ENCODE peak calls at places on chromosomes 7 and 10, in eight cellular contexts. One of them, this sample, is unnamed.
A peak's percentile ranks its signal among the peaks of the same experiment; 100 is the strongest.

GRCh38 chr10:122267849-122268737 is 3.0 kb upstream of the BTBD16 start:
- DNase-seq in body of pancreas: peak; percentile 52
- DNase-seq in cardiac muscle cell: peak; percentile 50
- DNase-seq in dorsolateral prefrontal cortex: no peak
- DNase-seq in uterus: peak; percentile 33
- DNase-seq in adrenal gland: peak; percentile 48
- DNase-seq in heart right ventricle: peak; percentile 48
- DNase-seq in IMR-90: peak; percentile 25
- DNase-seq in this sample: no peak

GRCh38 chr7:93515144-93515543 is 59.4 kb downstream of the CALCR start:
- DNase-seq in body of pancreas: no peak
- DNase-seq in cardiac muscle cell: peak; percentile 2
- DNase-seq in dorsolateral prefrontal cortex: no peak
- DNase-seq in uterus: no peak
- DNase-seq in adrenal gland: no peak
- DNase-seq in heart right ventricle: no peak
- DNase-seq in IMR-90: no peak
- DNase-seq in this sample: no peak

GRCh38 chr10:21523007-21523406 is 2.5 kb downstream of the SKIDA1 start:
- DNase-seq in body of pancreas: no peak
- DNase-seq in cardiac muscle cell: no peak
- DNase-seq in dorsolateral prefrontal cortex: no peak
- DNase-seq in uterus: no peak
- DNase-seq in adrenal gland: no peak
- DNase-seq in heart right ventricle: no peak
- DNase-seq in IMR-90: no peak
- DNase-seq in this sample: no peak

GRCh38 chr7:2843711-2844152 is 376 bp downstream of the GNA12 start:
- DNase-seq in body of pancreas: peak; percentile 49
- DNase-seq in cardiac muscle cell: peak; percentile 49
- DNase-seq in dorsolateral prefrontal cortex: no peak
- DNase-seq in uterus: peak; percentile 43
- DNase-seq in adrenal gland: peak; percentile 37
- DNase-seq in heart right ventricle: peak; percentile 39
- DNase-seq in IMR-90: peak; percentile 34
- DNase-seq in this sample: no peak

GRCh38 chr10:35822316-35822715 is 180.2 kb upstream of the FZD8 start:
- DNase-seq in body of pancreas: peak; percentile 26
- DNase-seq in cardiac muscle cell: peak; percentile 88
- DNase-seq in dorsolateral prefrontal cortex: peak; percentile 74
- DNase-seq in uterus: peak; percentile 24
- DNase-seq in adrenal gland: peak; percentile 10
- DNase-seq in heart right ventricle: peak; percentile 86
- DNase-seq in IMR-90: peak; percentile 54
- DNase-seq in this sample: no peak

GRCh38 chr10:21517983-21518628 is 7.4 kb downstream of the SKIDA1 start:
- DNase-seq in body of pancreas: no peak
- DNase-seq in cardiac muscle cell: no peak
- DNase-seq in dorsolateral prefrontal cortex: no peak
- DNase-seq in uterus: no peak
- DNase-seq in adrenal gland: peak; percentile 49
- DNase-seq in heart right ventricle: no peak
- DNase-seq in IMR-90: peak; percentile 68
- DNase-seq in this sample: no peak

GRCh38 chr10:6665847-6666246 is 85.8 kb upstream of the PRKCQ start:
- DNase-seq in body of pancreas: no peak
- DNase-seq in cardiac muscle cell: no peak
- DNase-seq in dorsolateral prefrontal cortex: no peak
- DNase-seq in uterus: no peak
- DNase-seq in adrenal gland: no peak
- DNase-seq in heart right ventricle: no peak
- DNase-seq in IMR-90: no peak
- DNase-seq in this sample: no peak

GRCh38 chr10:121926669-121927360 is 1.0 kb downstream of the ATE1 start:
- DNase-seq in body of pancreas: no peak
- DNase-seq in cardiac muscle cell: peak; percentile 31
- DNase-seq in dorsolateral prefrontal cortex: no peak
- DNase-seq in uterus: no peak
- DNase-seq in adrenal gland: no peak
- DNase-seq in heart right ventricle: no peak
- DNase-seq in IMR-90: no peak
- DNase-seq in this sample: no peak

GRCh38 chr7:154906736-154907355 is 96.1 kb downstream of the PAXIP1 start:
- DNase-seq in body of pancreas: no peak
- DNase-seq in cardiac muscle cell: no peak
- DNase-seq in dorsolateral prefrontal cortex: no peak
- DNase-seq in uterus: no peak
- DNase-seq in adrenal gland: no peak
- DNase-seq in heart right ventricle: no peak
- DNase-seq in IMR-90: no peak
- DNase-seq in this sample: no peak

GRCh38 chr10:8584666-8585065 is 530.2 kb downstream of the GATA3 start:
- DNase-seq in body of pancreas: no peak
- DNase-seq in cardiac muscle cell: no peak
- DNase-seq in dorsolateral prefrontal cortex: no peak
- DNase-seq in uterus: no peak
- DNase-seq in adrenal gland: no peak
- DNase-seq in heart right ventricle: no peak
- DNase-seq in IMR-90: no peak
- DNase-seq in this sample: no peak

GRCh38 chr10:102814873-102815661 is 22.1 kb downstream of the CYP17A1 start:
- DNase-seq in body of pancreas: peak; percentile 36
- DNase-seq in cardiac muscle cell: peak; percentile 76
- DNase-seq in dorsolateral prefrontal cortex: no peak
- DNase-seq in uterus: peak; percentile 81
- DNase-seq in adrenal gland: peak; percentile 85
- DNase-seq in heart right ventricle: peak; percentile 84
- DNase-seq in IMR-90: peak; percentile 68
- DNase-seq in this sample: no peak

GRCh38 chr7:113087278-113087998 is 811 bp upstream of the GPR85 start:
- DNase-seq in body of pancreas: no peak
- DNase-seq in cardiac muscle cell: peak; percentile 78
- DNase-seq in dorsolateral prefrontal cortex: no peak
- DNase-seq in uterus: peak; percentile 16
- DNase-seq in adrenal gland: no peak
- DNase-seq in heart right ventricle: no peak
- DNase-seq in IMR-90: peak; percentile 94
- DNase-seq in this sample: peak; percentile 76

GRCh38 chr7:1806354-1806753 is 136.3 kb downstream of the ELFN1 start:
- DNase-seq in body of pancreas: no peak
- DNase-seq in cardiac muscle cell: no peak
- DNase-seq in dorsolateral prefrontal cortex: no peak
- DNase-seq in uterus: no peak
- DNase-seq in adrenal gland: no peak
- DNase-seq in heart right ventricle: no peak
- DNase-seq in IMR-90: no peak
- DNase-seq in this sample: no peak

GRCh38 chr7:99278180-99278579 is 5.5 kb downstream of the MYH16 start:
- DNase-seq in body of pancreas: no peak
- DNase-seq in cardiac muscle cell: no peak
- DNase-seq in dorsolateral prefrontal cortex: no peak
- DNase-seq in uterus: no peak
- DNase-seq in adrenal gland: no peak
- DNase-seq in heart right ventricle: no peak
- DNase-seq in IMR-90: no peak
- DNase-seq in this sample: no peak

GRCh38 chr10:122494833-122495232 is 33.5 kb downstream of the HTRA1 start:
- DNase-seq in body of pancreas: no peak
- DNase-seq in cardiac muscle cell: peak; percentile 73
- DNase-seq in dorsolateral prefrontal cortex: peak; percentile 48
- DNase-seq in uterus: peak; percentile 46
- DNase-seq in adrenal gland: no peak
- DNase-seq in heart right ventricle: no peak
- DNase-seq in IMR-90: peak; percentile 75
- DNase-seq in this sample: peak; percentile 24

GRCh38 chr10:101214446-101215396 is 14.5 kb downstream of the LBX1 start:
- DNase-seq in body of pancreas: peak; percentile 67
- DNase-seq in cardiac muscle cell: peak; percentile 54
- DNase-seq in dorsolateral prefrontal cortex: no peak
- DNase-seq in uterus: peak; percentile 35
- DNase-seq in adrenal gland: peak; percentile 49
- DNase-seq in heart right ventricle: peak; percentile 65
- DNase-seq in IMR-90: peak; percentile 32
- DNase-seq in this sample: peak; percentile 10

GRCh38 chr7:52749880-52750279 is 285.6 kb upstream of the POM121L12 start:
- DNase-seq in body of pancreas: no peak
- DNase-seq in cardiac muscle cell: no peak
- DNase-seq in dorsolateral prefrontal cortex: no peak
- DNase-seq in uterus: no peak
- DNase-seq in adrenal gland: no peak
- DNase-seq in heart right ventricle: no peak
- DNase-seq in IMR-90: no peak
- DNase-seq in this sample: no peak

GRCh38 chr7:27329917-27330316 is 87.3 kb downstream of the EVX1 start:
- DNase-seq in body of pancreas: no peak
- DNase-seq in cardiac muscle cell: no peak
- DNase-seq in dorsolateral prefrontal cortex: no peak
- DNase-seq in uterus: no peak
- DNase-seq in adrenal gland: no peak
- DNase-seq in heart right ventricle: no peak
- DNase-seq in IMR-90: no peak
- DNase-seq in this sample: no peak

GRCh38 chr7:34075976-34076375 is 170.6 kb downstream of the BMPER start:
- DNase-seq in body of pancreas: no peak
- DNase-seq in cardiac muscle cell: no peak
- DNase-seq in dorsolateral prefrontal cortex: no peak
- DNase-seq in uterus: no peak
- DNase-seq in adrenal gland: no peak
- DNase-seq in heart right ventricle: no peak
- DNase-seq in IMR-90: no peak
- DNase-seq in this sample: no peak

GRCh38 chr7:159010951-159011820 is 133.5 kb downstream of the VIPR2 start:
- DNase-seq in body of pancreas: no peak
- DNase-seq in cardiac muscle cell: no peak
- DNase-seq in dorsolateral prefrontal cortex: no peak
- DNase-seq in uterus: no peak
- DNase-seq in adrenal gland: no peak
- DNase-seq in heart right ventricle: no peak
- DNase-seq in IMR-90: no peak
- DNase-seq in this sample: no peak

GRCh38 chr7:41315764-41316163 is 387.1 kb downstream of the INHBA start:
- DNase-seq in body of pancreas: no peak
- DNase-seq in cardiac muscle cell: no peak
- DNase-seq in dorsolateral prefrontal cortex: no peak
- DNase-seq in uterus: no peak
- DNase-seq in adrenal gland: peak; percentile 9
- DNase-seq in heart right ventricle: no peak
- DNase-seq in IMR-90: no peak
- DNase-seq in this sample: no peak

DNA sequence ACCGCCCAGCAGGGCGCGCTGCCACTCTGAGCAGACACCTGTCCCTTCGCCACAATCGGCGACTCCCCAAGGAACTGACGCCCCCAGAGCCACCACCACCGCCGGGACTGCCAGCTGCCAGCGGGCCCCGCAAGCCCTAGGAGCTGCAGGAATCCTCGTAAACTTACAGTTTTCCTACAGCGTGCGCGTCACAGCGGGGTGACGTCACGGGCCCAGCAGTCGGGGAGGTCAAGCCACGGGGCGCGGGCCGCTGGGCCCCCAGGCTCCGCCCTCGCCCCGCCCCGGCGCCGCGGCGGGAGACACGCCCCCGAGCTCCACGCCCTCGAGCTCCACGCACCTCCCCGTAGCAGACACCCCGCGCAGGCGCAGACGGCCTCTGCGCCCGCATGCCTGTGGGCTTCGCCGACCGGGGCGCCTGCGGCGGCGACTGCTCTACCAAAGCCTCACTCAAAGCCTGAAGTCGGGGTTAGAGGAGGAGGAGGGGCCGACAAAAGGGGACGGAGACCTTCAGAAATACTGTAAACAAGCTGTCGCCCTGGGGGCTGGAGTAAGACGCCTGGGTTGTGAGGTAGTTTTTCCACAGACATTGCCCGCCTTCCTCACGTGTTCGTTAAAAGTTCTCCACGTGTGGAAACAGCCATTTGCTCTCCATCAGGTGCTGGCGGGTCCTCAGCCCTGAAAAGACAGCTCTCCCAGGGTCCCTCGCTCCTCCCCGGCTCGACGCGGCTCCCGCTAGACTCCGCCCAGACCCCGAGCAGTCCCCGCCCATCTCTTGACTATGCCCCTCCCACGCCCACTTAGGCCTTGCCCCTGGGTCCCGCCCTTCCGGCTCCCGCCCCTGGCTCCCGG is at the start of gene ZNF438:
- DNase-seq in body of pancreas: peak; percentile 97
- DNase-seq in cardiac muscle cell: peak; percentile 98
- DNase-seq in dorsolateral prefrontal cortex: peak; percentile 94
- DNase-seq in uterus: peak; percentile 98
- DNase-seq in adrenal gland: peak; percentile 97
- DNase-seq in heart right ventricle: peak; percentile 97
- DNase-seq in IMR-90: peak; percentile 95
- DNase-seq in this sample: peak; percentile 89
- TF ChIP-seq CTCF in body of pancreas: peak; percentile 89
- TF ChIP-seq CTCF in cardiac muscle cell: peak; percentile 48
- TF ChIP-seq CTCF in dorsolateral prefrontal cortex: peak; percentile 63
- TF ChIP-seq CTCF in uterus: peak; percentile 65
- TF ChIP-seq CTCF in adrenal gland: peak; percentile 63
- TF ChIP-seq CTCF in heart right ventricle: peak; percentile 41
- TF ChIP-seq CTCF in IMR-90: peak; percentile 53
- TF ChIP-seq CTCF in this sample: peak; percentile 40

DNA sequence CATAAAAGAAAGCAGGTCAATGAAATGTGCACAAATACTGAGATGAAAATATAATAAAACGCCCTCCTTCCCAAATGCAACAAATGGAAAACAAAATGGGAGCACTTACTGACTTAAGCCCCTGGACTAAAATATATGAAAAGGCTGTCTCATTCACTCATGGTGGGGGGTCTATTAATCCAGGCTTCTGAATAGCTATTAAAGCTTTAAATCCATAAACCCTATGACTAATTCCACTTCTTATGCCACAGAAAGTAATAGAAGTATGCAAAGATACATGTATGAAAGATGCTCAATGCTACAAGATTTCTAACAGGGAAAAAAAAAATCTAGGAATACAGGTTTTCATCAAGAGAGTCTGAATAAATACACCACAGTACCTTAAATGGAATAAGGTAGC is 20.5 kb downstream of the EIF3A start:
- DNase-seq in body of pancreas: no peak
- DNase-seq in cardiac muscle cell: no peak
- DNase-seq in dorsolateral prefrontal cortex: no peak
- DNase-seq in uterus: no peak
- DNase-seq in adrenal gland: no peak
- DNase-seq in heart right ventricle: no peak
- DNase-seq in IMR-90: no peak
- DNase-seq in this sample: no peak
- H3K27ac ChIP-seq in body of pancreas: no peak overlapping the region
- H3K27ac ChIP-seq in cardiac muscle cell: no peak overlapping the region
- H3K27ac ChIP-seq in dorsolateral prefrontal cortex: no peak overlapping the region
- H3K27ac ChIP-seq in uterus: no peak overlapping the region
- H3K27ac ChIP-seq in adrenal gland: no peak overlapping the region
- H3K27ac ChIP-seq in heart right ventricle: no peak overlapping the region
- H3K27ac ChIP-seq in IMR-90: no peak overlapping the region
- H3K27ac ChIP-seq in this sample: no peak overlapping the region

GRCh38 chr10:45457487-45457886 is 83.5 kb downstream of the ALOX5 start:
- DNase-seq in body of pancreas: no peak
- DNase-seq in cardiac muscle cell: no peak
- DNase-seq in dorsolateral prefrontal cortex: no peak
- DNase-seq in uterus: no peak
- DNase-seq in adrenal gland: no peak
- DNase-seq in heart right ventricle: no peak
- DNase-seq in IMR-90: no peak
- DNase-seq in this sample: no peak
- TF ChIP-seq CTCF in body of pancreas: no peak
- TF ChIP-seq CTCF in cardiac muscle cell: no peak
- TF ChIP-seq CTCF in dorsolateral prefrontal cortex: no peak
- TF ChIP-seq CTCF in uterus: no peak
- TF ChIP-seq CTCF in adrenal gland: no peak
- TF ChIP-seq CTCF in heart right ventricle: no peak
- TF ChIP-seq CTCF in IMR-90: no peak
- TF ChIP-seq CTCF in this sample: no peak

GRCh38 chr10:132297521-132297920 is 10.2 kb downstream of the STK32C start:
- DNase-seq in body of pancreas: no peak
- DNase-seq in cardiac muscle cell: no peak
- DNase-seq in dorsolateral prefrontal cortex: no peak
- DNase-seq in uterus: no peak
- DNase-seq in adrenal gland: no peak
- DNase-seq in heart right ventricle: no peak
- DNase-seq in IMR-90: no peak
- DNase-seq in this sample: no peak
- H3K27ac ChIP-seq in body of pancreas: no peak overlapping the region
- H3K27ac ChIP-seq in cardiac muscle cell: no peak overlapping the region
- H3K27ac ChIP-seq in dorsolateral prefrontal cortex: no peak overlapping the region
- H3K27ac ChIP-seq in uterus: no peak overlapping the region
- H3K27ac ChIP-seq in adrenal gland: no peak overlapping the region
- H3K27ac ChIP-seq in heart right ventricle: no peak overlapping the region
- H3K27ac ChIP-seq in IMR-90: no peak overlapping the region
- H3K27ac ChIP-seq in this sample: no peak overlapping the region

This sample was measured in AG04450.